ENCODE peak calls at places on chromosomes 16 and 17, in ten cellular contexts. One of them, this sample, is unnamed.

GRCh38 chr16:68658258-68658973 is 13.3 kb downstream of the CDH3 start:
- DNase-seq in endothelial cell: no peak
- DNase-seq in cardiac septum: no peak
- DNase-seq in central memory CD4-positive, alpha-beta T cell: no peak
- DNase-seq in stimulated activated CD8-positive, alpha-beta memory T cell treated with anti-CD3 and anti-CD28 coated beads, Interleukin-4, amount 100 ng/mL, for 4 hours: no peak
- DNase-seq in NCI-H1092: no peak
- DNase-seq in osteocyte: no peak
- DNase-seq in left ventricle myocardium inferior: no peak
- DNase-seq in fibroblast of lung: peak; percentile 90
- DNase-seq in right cardiac atrium: no peak
- DNase-seq in this sample: no peak

GRCh38 chr16:12613131-12613991 is 190.3 kb downstream of the CPPED1 start:
- DNase-seq in NCI-H1092: no peak
- DNase-seq in osteocyte: peak; percentile 49
- DNase-seq in left ventricle myocardium inferior: no peak
- DNase-seq in right cardiac atrium: no peak
- DNase-seq in cardiac septum: no peak
- DNase-seq in central memory CD4-positive, alpha-beta T cell: no peak
- DNase-seq in stimulated activated CD8-positive, alpha-beta memory T cell treated with anti-CD3 and anti-CD28 coated beads, Interleukin-4, amount 100 ng/mL, for 4 hours: no peak
- DNase-seq in fibroblast of lung: peak; percentile 67
- DNase-seq in endothelial cell: no peak
- DNase-seq in this sample: no peak

GRCh38 chr17:27578718-27579085 is 52.3 kb upstream of the LGALS9 start:
- DNase-seq in endothelial cell: no peak
- DNase-seq in cardiac septum: no peak
- DNase-seq in left ventricle myocardium inferior: no peak
- DNase-seq in stimulated activated CD8-positive, alpha-beta memory T cell treated with anti-CD3 and anti-CD28 coated beads, Interleukin-4, amount 100 ng/mL, for 4 hours: no peak
- DNase-seq in central memory CD4-positive, alpha-beta T cell: no peak
- DNase-seq in right cardiac atrium: peak; percentile 33
- DNase-seq in osteocyte: no peak
- DNase-seq in NCI-H1092: no peak
- DNase-seq in fibroblast of lung: peak; percentile 71
- DNase-seq in this sample: no peak

GRCh38 chr16:82639666-82640336 is 13.0 kb downstream of the CDH13 start:
- DNase-seq in fibroblast of lung: peak; percentile 60
- DNase-seq in left ventricle myocardium inferior: peak; percentile 57
- DNase-seq in stimulated activated CD8-positive, alpha-beta memory T cell treated with anti-CD3 and anti-CD28 coated beads, Interleukin-4, amount 100 ng/mL, for 4 hours: no peak
- DNase-seq in osteocyte: no peak
- DNase-seq in cardiac septum: no peak
- DNase-seq in central memory CD4-positive, alpha-beta T cell: no peak
- DNase-seq in right cardiac atrium: peak; percentile 78
- DNase-seq in NCI-H1092: peak; percentile 34
- DNase-seq in endothelial cell: peak; percentile 76
- DNase-seq in this sample: no peak

GRCh38 chr17:6913608-6914443 is 82.0 kb upstream of the ALOX12 start:
- DNase-seq in right cardiac atrium: peak; percentile 88
- DNase-seq in osteocyte: no peak
- DNase-seq in stimulated activated CD8-positive, alpha-beta memory T cell treated with anti-CD3 and anti-CD28 coated beads, Interleukin-4, amount 100 ng/mL, for 4 hours: peak; percentile 70
- DNase-seq in NCI-H1092: peak; percentile 16
- DNase-seq in cardiac septum: peak; percentile 81
- DNase-seq in fibroblast of lung: peak; percentile 34
- DNase-seq in left ventricle myocardium inferior: peak; percentile 79
- DNase-seq in endothelial cell: peak; percentile 73
- DNase-seq in central memory CD4-positive, alpha-beta T cell: peak; percentile 51
- DNase-seq in this sample: peak; percentile 40

GRCh38 chr16:2210009-2210332 is 692 bp downstream of the BRICD5 start:
- DNase-seq in central memory CD4-positive, alpha-beta T cell: no peak
- DNase-seq in cardiac septum: no peak
- DNase-seq in endothelial cell: no peak
- DNase-seq in fibroblast of lung: no peak
- DNase-seq in left ventricle myocardium inferior: no peak
- DNase-seq in right cardiac atrium: peak; percentile 57
- DNase-seq in stimulated activated CD8-positive, alpha-beta memory T cell treated with anti-CD3 and anti-CD28 coated beads, Interleukin-4, amount 100 ng/mL, for 4 hours: no peak
- DNase-seq in osteocyte: no peak
- DNase-seq in NCI-H1092: no peak
- DNase-seq in this sample: no peak

GRCh38 chr17:56914641-56915263 is 903 bp upstream of the TRIM25 start:
- DNase-seq in endothelial cell: no peak
- DNase-seq in stimulated activated CD8-positive, alpha-beta memory T cell treated with anti-CD3 and anti-CD28 coated beads, Interleukin-4, amount 100 ng/mL, for 4 hours: no peak
- DNase-seq in NCI-H1092: no peak
- DNase-seq in right cardiac atrium: no peak
- DNase-seq in cardiac septum: no peak
- DNase-seq in left ventricle myocardium inferior: no peak
- DNase-seq in central memory CD4-positive, alpha-beta T cell: no peak
- DNase-seq in fibroblast of lung: peak; percentile 12
- DNase-seq in osteocyte: peak; percentile 44
- DNase-seq in this sample: no peak

GRCh38 chr17:40097931-40098845 is 2.2 kb downstream of the NR1D1 start:
- DNase-seq in endothelial cell: no peak
- DNase-seq in fibroblast of lung: peak; percentile 28
- DNase-seq in osteocyte: no peak
- DNase-seq in right cardiac atrium: peak; percentile 80
- DNase-seq in cardiac septum: no peak
- DNase-seq in NCI-H1092: no peak
- DNase-seq in left ventricle myocardium inferior: peak; percentile 72
- DNase-seq in central memory CD4-positive, alpha-beta T cell: no peak
- DNase-seq in stimulated activated CD8-positive, alpha-beta memory T cell treated with anti-CD3 and anti-CD28 coated beads, Interleukin-4, amount 100 ng/mL, for 4 hours: no peak
- DNase-seq in this sample: no peak

GRCh38 chr16:54326266-54326662 is 39.7 kb upstream of the IRX3 start:
- DNase-seq in right cardiac atrium: no peak
- DNase-seq in central memory CD4-positive, alpha-beta T cell: no peak
- DNase-seq in endothelial cell: no peak
- DNase-seq in stimulated activated CD8-positive, alpha-beta memory T cell treated with anti-CD3 and anti-CD28 coated beads, Interleukin-4, amount 100 ng/mL, for 4 hours: no peak
- DNase-seq in osteocyte: no peak
- DNase-seq in fibroblast of lung: peak; percentile 59
- DNase-seq in cardiac septum: no peak
- DNase-seq in NCI-H1092: no peak
- DNase-seq in left ventricle myocardium inferior: no peak
- DNase-seq in this sample: no peak

This sample was measured in D721Med.